ENCODE peak calls at places on chromosomes 3 and 15, in five cellular contexts. S is tibial nerve; K is CD8-positive, alpha-beta memory T cell; E is naive thymus-derived CD4-positive, alpha-beta T cell; U is brain microvascular endothelial cell. C is an unnamed sample.

GRCh38 chr3:188272481-188273372 is 118.8 kb downstream of the LPP start:
- DNase-seq in S (no peak), K (no peak), E (no peak), U (peak), C (no peak)

GRCh38 chr15:58229297-58229768 is 91.2 kb downstream of the AQP9 start:
- DNase-seq in S (no peak), K (no peak), E (no peak), U (no peak), C (no peak)

GRCh38 chr15:96339662-96340347 is 9.3 kb downstream of the NR2F2 start:
- DNase-seq in S (no peak), K (no peak), E (no peak), U (peak), C (no peak)

GRCh38 chr15:41934843-41935242 is 37.5 kb downstream of the EHD4 start:
- DNase-seq in S (no peak), K (peak), E (peak), U (no peak), C (peak)

GRCh38 chr3:45592830-45593707 is 1.5 kb upstream of the LIMD1 start:
- DNase-seq in S (peak), K (peak), E (peak), U (peak), C (peak)

GRCh38 chr3:183381179-183381578 is 47.2 kb downstream of the MCF2L2 start:
- DNase-seq in S (no peak), K (no peak), E (no peak), U (peak), C (no peak)

GRCh38 chr3:45026957-45027356 is 854 bp downstream of the CLEC3B start:
- DNase-seq in S (peak), K (no peak), E (no peak), U (peak), C (no peak)

GRCh38 chr15:28888302-28888894 is 2.6 kb downstream of the APBA2 start:
- DNase-seq in S (no peak), K (no peak), E (no peak), U (no peak), C (no peak)

GRCh38 chr3:171815977-171816595 is 5.8 kb upstream of the PLD1 start:
- DNase-seq in S (no peak), K (no peak), E (no peak), U (peak), C (no peak)

GRCh38 chr3:11126653-11127052 is 27.6 kb upstream of the HRH1 start:
- DNase-seq in S (no peak), K (no peak), E (no peak), U (no peak), C (no peak)

GRCh38 chr15:25690673-25691543 is 172.2 kb downstream of the ATP10A start:
- DNase-seq in S (no peak), K (no peak), E (no peak), U (peak), C (no peak)

GRCh38 chr3:16883057-16883725 is 1.6 kb upstream of the PLCL2 start:
- DNase-seq in S (no peak), K (no peak), E (no peak), U (no peak), C (no peak)

GRCh38 chr3:31755911-31756658 is 223.4 kb downstream of the STT3B start:
- DNase-seq in S (no peak), K (no peak), E (no peak), U (no peak), C (no peak)

GRCh38 chr3:121562148-121562547 is 5.6 kb upstream of the ARGFX start:
- DNase-seq in S (no peak), K (no peak), E (no peak), U (no peak), C (no peak)

GRCh38 chr3:10551821-10552630 is 46.6 kb upstream of the ATP2B2 start:
- DNase-seq in S (peak), K (peak), E (no peak), U (peak), C (peak)

GRCh38 chr3:192570757-192571156 is 156.6 kb downstream of the FGF12 start:
- DNase-seq in S (no peak), K (no peak), E (no peak), U (no peak), C (no peak)

GRCh38 chr3:119964294-119964693 is 130.0 kb downstream of the GSK3B start:
- DNase-seq in S (no peak), K (no peak), E (no peak), U (no peak), C (no peak)

GRCh38 chr3:21226086-21226485 is 524.9 kb downstream of the ZNF385D start:
- DNase-seq in S (no peak), K (no peak), E (no peak), U (no peak), C (no peak)

GRCh38 chr3:121995190-121996137 is 26.6 kb downstream of the ILDR1 start:
- DNase-seq in S (peak), K (no peak), E (no peak), U (peak), C (peak)

GRCh38 chr15:25846377-25846776 is 16.8 kb downstream of the ATP10A start:
- DNase-seq in S (no peak), K (peak), E (peak), U (no peak), C (no peak)

GRCh38 chr3:138375446-138375845 is 27.1 kb downstream of the MRAS start:
- DNase-seq in S (no peak), K (no peak), E (no peak), U (no peak), C (no peak)

GRCh38 chr15:69668963-69669362 is 216.3 kb downstream of the RPLP1 start:
- DNase-seq in S (no peak), K (peak), E (no peak), U (no peak), C (peak)

GRCh38 chr3:188148318-188148717 is 5.6 kb upstream of the LPP start:
- DNase-seq in S (no peak), K (no peak), E (no peak), U (no peak), C (no peak)

GRCh38 chr15:76337047-76337738 is 620 bp downstream of the ISL2 start:
- DNase-seq in S (no peak), K (no peak), E (no peak), U (no peak), C (peak)
- H3K4me3 ChIP-seq in S (peak), K (peak), E (peak), U (no peak), C (peak)

GRCh38 chr3:190222360-190222759 is 99.9 kb downstream of the CLDN1 start:
- DNase-seq in S (no peak), K (no peak), E (no peak), U (no peak), C (no peak)

GRCh38 chr3:190222916-190223315 is 99.3 kb downstream of the CLDN1 start:
- DNase-seq in S (no peak), K (no peak), E (no peak), U (no peak), C (no peak)

GRCh38 chr3:190225186-190225692 is 97.0 kb downstream of the CLDN1 start:
- DNase-seq in S (peak), K (no peak), E (peak), U (peak), C (peak)

GRCh38 chr3:190227064-190227463 is 95.2 kb downstream of the CLDN1 start:
- DNase-seq in S (no peak), K (no peak), E (no peak), U (no peak), C (peak)

DNA sequence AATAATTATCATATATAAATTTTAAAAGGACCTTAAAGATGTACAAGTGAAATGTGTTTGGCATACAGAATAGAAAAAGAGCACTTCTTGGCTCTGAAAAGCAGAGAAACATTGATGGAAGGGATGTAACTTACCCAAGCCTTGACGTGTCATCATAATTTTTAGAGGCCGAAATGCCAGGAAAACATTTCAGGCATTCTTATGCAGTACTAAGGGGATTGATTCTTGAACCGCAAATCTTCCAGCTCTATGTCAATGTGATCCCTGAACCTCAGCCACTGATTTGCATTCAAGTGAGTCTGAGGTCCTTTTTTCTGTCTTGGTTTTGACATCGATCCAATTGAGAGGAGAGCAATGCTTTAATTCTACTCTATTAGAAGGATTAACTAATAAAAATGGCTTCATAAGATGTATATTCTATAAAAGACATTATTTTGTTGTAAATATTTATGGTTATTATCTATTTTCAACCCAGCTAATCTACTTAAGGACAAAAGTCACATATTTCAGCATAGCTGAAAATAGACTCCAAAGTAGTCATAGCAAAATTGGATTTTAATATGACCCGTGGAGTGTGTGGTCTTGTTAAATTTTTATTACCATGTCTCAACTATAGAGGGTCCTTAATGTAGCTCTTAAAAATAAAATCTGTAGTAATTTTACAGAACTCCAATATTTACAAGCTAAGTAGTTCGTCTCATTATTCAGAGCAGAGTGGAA is 97.6 kb downstream of the CLDN1 start:
- DNase-seq in S (no peak), K (no peak), E (no peak), U (no peak), C (no peak)
- H3K4me3 ChIP-seq in S (no peak), K (no peak), E (no peak), U (no peak), C (no peak)

GRCh38 chr3:150544040-150544439 is 2.3 kb downstream of the SERP1 start:
- DNase-seq in S (no peak), K (no peak), E (no peak), U (peak), C (no peak)
- H3K4me3 ChIP-seq in S (no peak), K (no peak), E (no peak), U (peak), C (peak)

GRCh38 chr3:4741106-4741403 is 238.2 kb upstream of the BHLHE40 start:
- DNase-seq in S (no peak), K (no peak), E (no peak), U (no peak), C (no peak)

GRCh38 chr3:4739289-4740236 is 239.7 kb upstream of the BHLHE40 start:
- DNase-seq in S (no peak), K (no peak), E (no peak), U (no peak), C (no peak)

GRCh38 chr3:4741404-4742307 is 237.6 kb upstream of the BHLHE40 start:
- DNase-seq in S (peak), K (no peak), E (no peak), U (peak), C (no peak)

GRCh38 chr3:4738737-4739274 is 240.4 kb upstream of the BHLHE40 start:
- DNase-seq in S (no peak), K (no peak), E (no peak), U (peak), C (no peak)

GRCh38 chr3:4740397-4741105 is 238.7 kb upstream of the BHLHE40 start:
- DNase-seq in S (no peak), K (no peak), E (no peak), U (no peak), C (no peak)
- H3K4me3 ChIP-seq in S (no peak), K (peak), E (peak), U (no peak), C (no peak)

GRCh38 chr3:72624656-72625055 is 223.6 kb downstream of the SHQ1 start:
- DNase-seq in S (no peak), K (no peak), E (no peak), U (no peak), C (no peak)
- H3K4me3 ChIP-seq in S (no peak), K (no peak), E (no peak), U (no peak), C (no peak)

GRCh38 chr15:100598655-100599054 is 3.3 kb downstream of the LINS1 start:
- DNase-seq in S (no peak), K (no peak), E (no peak), U (no peak), C (peak)

GRCh38 chr15:100602822-100603393 is 519 bp downstream of the ASB7 start:
- DNase-seq in S (no peak), K (peak), E (peak), U (peak), C (peak)

GRCh38 chr15:100602064-100602821 is at the start of the genes ASB7 and LINS1:
- DNase-seq in S (peak), K (peak), E (peak), U (peak), C (peak)

GRCh38 chr15:100601628-100602063 is 338 bp downstream of the LINS1 start:
- DNase-seq in S (peak), K (no peak), E (no peak), U (no peak), C (no peak)

DNA sequence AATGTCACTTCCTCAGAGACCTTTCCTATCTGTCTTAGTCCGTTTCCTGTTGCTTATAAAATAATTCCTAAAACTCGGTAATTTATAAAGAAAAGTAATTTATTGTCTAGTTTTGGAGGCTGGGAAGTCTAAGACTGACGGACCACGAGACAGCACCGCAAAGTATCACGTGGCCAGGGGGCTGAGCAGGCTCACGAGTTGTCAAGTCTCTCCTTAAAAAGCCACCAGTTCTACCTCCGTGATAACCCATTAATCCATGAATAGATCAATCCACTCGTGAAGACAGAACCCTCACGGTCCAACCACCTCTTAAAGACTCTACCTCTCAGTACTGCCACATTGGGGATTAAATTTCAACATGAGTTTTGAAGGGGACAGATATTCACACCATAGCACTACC is 826 bp downstream of the LINS1 start:
- DNase-seq in S (no peak), K (peak), E (peak), U (no peak), C (peak)
- H3K4me3 ChIP-seq in S (peak), K (peak), E (peak), U (peak), C (peak)

DNA sequence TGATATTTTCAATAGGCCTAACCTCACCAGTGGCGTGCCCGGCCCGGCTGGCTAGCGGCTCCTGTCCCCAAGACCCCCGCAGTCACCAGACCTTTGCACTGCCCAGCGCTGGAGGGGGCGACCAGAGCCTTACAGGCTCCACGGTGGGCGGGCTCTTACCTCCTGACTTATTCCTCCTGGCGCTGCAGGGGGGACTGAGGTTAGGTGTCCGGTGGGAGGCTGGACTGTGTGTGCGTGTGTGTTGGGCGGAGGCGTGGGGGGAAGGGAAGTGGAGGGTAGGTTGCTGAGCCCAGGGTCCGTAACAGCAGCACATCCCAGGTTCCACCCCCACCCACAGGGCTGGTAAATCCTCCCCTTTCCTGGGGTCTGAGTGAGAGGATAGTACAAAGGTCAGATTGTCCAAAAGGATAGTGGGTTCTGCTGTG is 27.5 kb upstream of the THRB start:
- DNase-seq in S (no peak), K (no peak), E (no peak), U (no peak), C (no peak)
- H3K4me3 ChIP-seq in S (peak), K (no peak), E (no peak), U (peak), C (no peak)

GRCh38 chr3:139466369-139466768 is 9.9 kb downstream of the RBP2 start:
- DNase-seq in S (no peak), K (no peak), E (no peak), U (no peak), C (no peak)
- H3K4me3 ChIP-seq in S (no peak), K (no peak), E (no peak), U (no peak), C (no peak)